ENCODE peak calls at places on chromosomes 5 and 9, in eight cellular contexts. One of them, this sample, is unnamed.

GRCh38 chr9:132288956-132289355 is 65.8 kb downstream of the SETX start:
- DNase-seq in HFFc6: no peak
- DNase-seq in activated CD4-positive, alpha-beta T cell treated with anti-CD3 and anti-CD28 coated beads for 24 hours: no peak
- DNase-seq in H1: no peak
- DNase-seq in left lung: no peak
- DNase-seq in activated T-helper 1 cell treated with anti-CD3 and anti-CD28 coated beads, Interleukin-12 subunit alpha, Interleukin-12 subunit beta, Interleukin-2, Interleukin-4 antibody, amounts not matched to agents 30 ng/mL and 10 ng/mL and 1 ng/mL, durations not matched to agents 14 hours and 24 hours and 36 hours: no peak
- DNase-seq in aorta: no peak
- DNase-seq in stimulated activated CD4-positive, alpha-beta T cell treated with anti-CD3 and anti-CD28 coated beads, Interleukin-4, amount 100 ng/mL, for 4 hours: no peak
- DNase-seq in this sample: no peak

GRCh38 chr5:16721151-16722102 is 104.6 kb upstream of the RETREG1 start:
- DNase-seq in left lung: no peak
- DNase-seq in aorta: no peak
- DNase-seq in H1: no peak
- DNase-seq in stimulated activated CD4-positive, alpha-beta T cell treated with anti-CD3 and anti-CD28 coated beads, Interleukin-4, amount 100 ng/mL, for 4 hours: no peak
- DNase-seq in activated CD4-positive, alpha-beta T cell treated with anti-CD3 and anti-CD28 coated beads for 24 hours: no peak
- DNase-seq in activated T-helper 1 cell treated with anti-CD3 and anti-CD28 coated beads, Interleukin-12 subunit alpha, Interleukin-12 subunit beta, Interleukin-2, Interleukin-4 antibody, amounts not matched to agents 30 ng/mL and 10 ng/mL and 1 ng/mL, durations not matched to agents 14 hours and 24 hours and 36 hours: no peak
- DNase-seq in HFFc6: no peak
- DNase-seq in this sample: no peak

GRCh38 chr5:93929146-93929545 is 187.7 kb upstream of the POU5F2 start:
- DNase-seq in activated CD4-positive, alpha-beta T cell treated with anti-CD3 and anti-CD28 coated beads for 24 hours: no peak
- DNase-seq in stimulated activated CD4-positive, alpha-beta T cell treated with anti-CD3 and anti-CD28 coated beads, Interleukin-4, amount 100 ng/mL, for 4 hours: no peak
- DNase-seq in HFFc6: peak
- DNase-seq in activated T-helper 1 cell treated with anti-CD3 and anti-CD28 coated beads, Interleukin-12 subunit alpha, Interleukin-12 subunit beta, Interleukin-2, Interleukin-4 antibody, amounts not matched to agents 30 ng/mL and 10 ng/mL and 1 ng/mL, durations not matched to agents 14 hours and 24 hours and 36 hours: no peak
- DNase-seq in aorta: no peak
- DNase-seq in H1: no peak
- DNase-seq in left lung: no peak
- DNase-seq in this sample: peak

GRCh38 chr5:124704594-124705284 is 41.7 kb downstream of the ZNF608 start:
- DNase-seq in activated CD4-positive, alpha-beta T cell treated with anti-CD3 and anti-CD28 coated beads for 24 hours: no peak
- DNase-seq in HFFc6: no peak
- DNase-seq in left lung: no peak
- DNase-seq in activated T-helper 1 cell treated with anti-CD3 and anti-CD28 coated beads, Interleukin-12 subunit alpha, Interleukin-12 subunit beta, Interleukin-2, Interleukin-4 antibody, amounts not matched to agents 30 ng/mL and 10 ng/mL and 1 ng/mL, durations not matched to agents 14 hours and 24 hours and 36 hours: no peak
- DNase-seq in H1: no peak
- DNase-seq in stimulated activated CD4-positive, alpha-beta T cell treated with anti-CD3 and anti-CD28 coated beads, Interleukin-4, amount 100 ng/mL, for 4 hours: no peak
- DNase-seq in aorta: no peak
- DNase-seq in this sample: no peak

GRCh38 chr9:116837038-116837998 is 150.2 kb downstream of the TRIM32 start:
- DNase-seq in H1: no peak
- DNase-seq in stimulated activated CD4-positive, alpha-beta T cell treated with anti-CD3 and anti-CD28 coated beads, Interleukin-4, amount 100 ng/mL, for 4 hours: no peak
- DNase-seq in activated T-helper 1 cell treated with anti-CD3 and anti-CD28 coated beads, Interleukin-12 subunit alpha, Interleukin-12 subunit beta, Interleukin-2, Interleukin-4 antibody, amounts not matched to agents 30 ng/mL and 10 ng/mL and 1 ng/mL, durations not matched to agents 14 hours and 24 hours and 36 hours: no peak
- DNase-seq in left lung: no peak
- DNase-seq in activated CD4-positive, alpha-beta T cell treated with anti-CD3 and anti-CD28 coated beads for 24 hours: no peak
- DNase-seq in aorta: no peak
- DNase-seq in HFFc6: no peak
- DNase-seq in this sample: no peak

GRCh38 chr9:136545065-136545965 is 533 bp downstream of the NOTCH1 start:
- DNase-seq in H1: no peak
- DNase-seq in activated T-helper 1 cell treated with anti-CD3 and anti-CD28 coated beads, Interleukin-12 subunit alpha, Interleukin-12 subunit beta, Interleukin-2, Interleukin-4 antibody, amounts not matched to agents 30 ng/mL and 10 ng/mL and 1 ng/mL, durations not matched to agents 14 hours and 24 hours and 36 hours: peak
- DNase-seq in left lung: no peak
- DNase-seq in activated CD4-positive, alpha-beta T cell treated with anti-CD3 and anti-CD28 coated beads for 24 hours: peak
- DNase-seq in aorta: no peak
- DNase-seq in HFFc6: no peak
- DNase-seq in stimulated activated CD4-positive, alpha-beta T cell treated with anti-CD3 and anti-CD28 coated beads, Interleukin-4, amount 100 ng/mL, for 4 hours: peak
- DNase-seq in this sample: no peak

GRCh38 chr5:90786756-90787155 is 228.2 kb downstream of the ADGRV1 start:
- DNase-seq in left lung: no peak
- DNase-seq in stimulated activated CD4-positive, alpha-beta T cell treated with anti-CD3 and anti-CD28 coated beads, Interleukin-4, amount 100 ng/mL, for 4 hours: no peak
- DNase-seq in activated T-helper 1 cell treated with anti-CD3 and anti-CD28 coated beads, Interleukin-12 subunit alpha, Interleukin-12 subunit beta, Interleukin-2, Interleukin-4 antibody, amounts not matched to agents 30 ng/mL and 10 ng/mL and 1 ng/mL, durations not matched to agents 14 hours and 24 hours and 36 hours: no peak
- DNase-seq in aorta: no peak
- DNase-seq in H1: no peak
- DNase-seq in activated CD4-positive, alpha-beta T cell treated with anti-CD3 and anti-CD28 coated beads for 24 hours: no peak
- DNase-seq in HFFc6: no peak
- DNase-seq in this sample: no peak

GRCh38 chr5:134577796-134578577 is 52.5 kb downstream of the JADE2 start:
- DNase-seq in stimulated activated CD4-positive, alpha-beta T cell treated with anti-CD3 and anti-CD28 coated beads, Interleukin-4, amount 100 ng/mL, for 4 hours: peak
- DNase-seq in activated T-helper 1 cell treated with anti-CD3 and anti-CD28 coated beads, Interleukin-12 subunit alpha, Interleukin-12 subunit beta, Interleukin-2, Interleukin-4 antibody, amounts not matched to agents 30 ng/mL and 10 ng/mL and 1 ng/mL, durations not matched to agents 14 hours and 24 hours and 36 hours: peak
- DNase-seq in aorta: peak
- DNase-seq in H1: peak
- DNase-seq in activated CD4-positive, alpha-beta T cell treated with anti-CD3 and anti-CD28 coated beads for 24 hours: peak
- DNase-seq in HFFc6: peak
- DNase-seq in left lung: peak
- DNase-seq in this sample: no peak

GRCh38 chr5:59749782-59750520 is 143.6 kb downstream of the PDE4D start:
- DNase-seq in activated T-helper 1 cell treated with anti-CD3 and anti-CD28 coated beads, Interleukin-12 subunit alpha, Interleukin-12 subunit beta, Interleukin-2, Interleukin-4 antibody, amounts not matched to agents 30 ng/mL and 10 ng/mL and 1 ng/mL, durations not matched to agents 14 hours and 24 hours and 36 hours: no peak
- DNase-seq in HFFc6: no peak
- DNase-seq in activated CD4-positive, alpha-beta T cell treated with anti-CD3 and anti-CD28 coated beads for 24 hours: no peak
- DNase-seq in stimulated activated CD4-positive, alpha-beta T cell treated with anti-CD3 and anti-CD28 coated beads, Interleukin-4, amount 100 ng/mL, for 4 hours: no peak
- DNase-seq in aorta: no peak
- DNase-seq in H1: no peak
- DNase-seq in left lung: no peak
- DNase-seq in this sample: no peak

GRCh38 chr9:75880556-75880955 is 9.9 kb upstream of the PCSK5 start:
- DNase-seq in activated CD4-positive, alpha-beta T cell treated with anti-CD3 and anti-CD28 coated beads for 24 hours: no peak
- DNase-seq in HFFc6: no peak
- DNase-seq in activated T-helper 1 cell treated with anti-CD3 and anti-CD28 coated beads, Interleukin-12 subunit alpha, Interleukin-12 subunit beta, Interleukin-2, Interleukin-4 antibody, amounts not matched to agents 30 ng/mL and 10 ng/mL and 1 ng/mL, durations not matched to agents 14 hours and 24 hours and 36 hours: no peak
- DNase-seq in H1: no peak
- DNase-seq in stimulated activated CD4-positive, alpha-beta T cell treated with anti-CD3 and anti-CD28 coated beads, Interleukin-4, amount 100 ng/mL, for 4 hours: no peak
- DNase-seq in aorta: no peak
- DNase-seq in left lung: no peak
- DNase-seq in this sample: no peak

This sample was measured in skeletal muscle cell.